ENCODE peak calls at places on chromosome X, in seven cellular contexts. G is HepG2, F is IMR-90, Z is A549, T is K562, M is SK-N-SH, A is GM12878. Y is an unnamed sample.

GRCh38 chrX:19785647-19786046 is 101.8 kb downstream of the SH3KBP1 start:
- DNase-seq in G (no peak), F (no peak), Z (no peak), T (no peak), M (no peak), A (no peak), Y (no peak)

GRCh38 chrX:144531877-144532276 is 648.0 kb downstream of the UBE2NL start:
- DNase-seq in G (no peak), F (no peak), Z (no peak), T (no peak), M (no peak), A (no peak), Y (no peak)

GRCh38 chrX:74382613-74383012 is 38.7 kb upstream of the SLC16A2 start:
- DNase-seq in G (peak; percentile 29), F (peak; percentile 66), Z (peak; percentile 57), T (peak; percentile 62), M (peak; percentile 62), A (peak; percentile 3), Y (peak; percentile 17)

GRCh38 chrX:118633530-118633929 is 93.9 kb upstream of the IL13RA1 start:
- DNase-seq in G (no peak), F (no peak), Z (no peak), T (no peak), M (no peak), A (no peak), Y (no peak)

GRCh38 chrX:147550217-147550616 is 361.5 kb upstream of the FMR1 start:
- DNase-seq in G (peak; percentile 1), F (no peak), Z (no peak), T (peak; percentile 3), M (peak; percentile 1), A (no peak), Y (peak; percentile 63)

GRCh38 chrX:131723646-131724045 is 179.8 kb downstream of the OR13H1 start:
- DNase-seq in G (no peak), F (no peak), Z (no peak), T (no peak), M (peak; percentile 12), A (no peak), Y (no peak)

GRCh38 chrX:19627533-19627932 is 112.2 kb upstream of the MAP3K15 start:
- DNase-seq in G (no peak), F (peak; percentile 13), Z (no peak), T (no peak), M (no peak), A (no peak), Y (no peak)

GRCh38 chrX:151974336-151975227 is at the start of gene GABRE:
- DNase-seq in G (no peak), F (no peak), Z (peak; percentile 52), T (peak; percentile 85), M (peak; percentile 40), A (no peak), Y (peak; percentile 53)

GRCh38 chrX:63930140-63930539 is 145.1 kb upstream of the ARHGEF9 start:
- DNase-seq in G (no peak), F (no peak), Z (peak; percentile 20), T (no peak), M (peak; percentile 2), A (no peak), Y (peak; percentile 7)

GRCh38 chrX:74291577-74291963 is 12.4 kb upstream of the ZCCHC13 start:
- DNase-seq in G (no peak), F (no peak), Z (no peak), T (peak; percentile 15), M (no peak), A (no peak), Y (no peak)

GRCh38 chrX:49058794-49059193 is at the start of gene CCDC120:
- DNase-seq in G (no peak), F (no peak), Z (no peak), T (no peak), M (no peak), A (no peak), Y (no peak)

GRCh38 chrX:118723376-118723775 is 4.0 kb upstream of the IL13RA1 start:
- DNase-seq in G (no peak), F (no peak), Z (no peak), T (no peak), M (no peak), A (no peak), Y (no peak)

GRCh38 chrX:21932277-21932996 is 8.1 kb upstream of the SMS start:
- DNase-seq in G (peak; percentile 21), F (peak; percentile 97), Z (peak; percentile 75), T (no peak), M (no peak), A (no peak), Y (no peak)
- TF ChIP-seq RFX5 in G (no peak), F (no peak), Z (no peak), T (no peak), M (no peak), A (no peak), Y (no peak)

DNA sequence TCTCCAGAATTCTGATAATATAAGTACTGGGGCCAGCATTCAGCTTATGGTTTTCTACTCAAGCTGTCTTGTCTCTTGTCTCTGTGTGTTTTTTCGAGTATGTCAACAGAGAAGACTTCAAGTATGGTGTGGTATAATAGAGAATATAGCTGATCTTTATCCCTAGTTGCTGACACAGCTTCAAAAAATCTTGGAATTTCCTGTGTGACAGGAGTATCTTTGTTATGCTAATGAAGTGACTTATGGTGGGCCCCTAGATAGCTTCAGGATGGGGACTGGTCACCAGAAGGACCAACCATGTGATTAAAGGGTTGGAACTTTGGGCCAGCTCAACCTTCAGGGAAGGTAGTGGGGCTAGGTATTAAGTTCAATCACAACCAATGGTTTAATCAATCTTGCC is 2.9 kb downstream of the GPRASP3 start:
- DNase-seq in G (no peak), F (no peak), Z (no peak), T (no peak), M (no peak), A (no peak), Y (no peak)
- TF ChIP-seq RFX5 in G (no peak), F (no peak), Z (no peak), T (no peak), M (no peak), A (no peak), Y (no peak)

DNA sequence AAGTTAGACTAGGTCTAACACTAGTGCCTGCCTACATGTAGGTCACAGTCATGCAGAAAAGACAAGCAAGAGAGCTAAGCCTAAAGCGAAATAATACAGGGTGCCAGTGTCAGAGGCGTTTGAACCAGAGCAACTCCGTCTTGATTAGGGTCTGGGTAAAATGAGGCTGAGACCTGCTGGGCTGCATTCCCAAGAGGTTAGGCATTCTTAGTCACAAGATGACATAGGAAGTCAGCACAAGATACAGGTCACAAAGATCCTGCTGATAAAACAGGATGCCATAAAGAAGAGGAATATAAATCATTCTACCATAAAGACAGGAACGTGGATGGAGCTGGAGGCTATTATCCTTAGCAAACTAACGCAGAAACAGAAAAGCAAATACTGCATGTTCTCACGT is 120.9 kb downstream of the BEND2 start:
- DNase-seq in G (no peak), F (no peak), Z (no peak), T (no peak), M (no peak), A (no peak), Y (no peak)
- TF ChIP-seq RFX5 in G (no peak), F (no peak), Z (no peak), T (no peak), M (no peak), A (no peak), Y (no peak)

DNA sequence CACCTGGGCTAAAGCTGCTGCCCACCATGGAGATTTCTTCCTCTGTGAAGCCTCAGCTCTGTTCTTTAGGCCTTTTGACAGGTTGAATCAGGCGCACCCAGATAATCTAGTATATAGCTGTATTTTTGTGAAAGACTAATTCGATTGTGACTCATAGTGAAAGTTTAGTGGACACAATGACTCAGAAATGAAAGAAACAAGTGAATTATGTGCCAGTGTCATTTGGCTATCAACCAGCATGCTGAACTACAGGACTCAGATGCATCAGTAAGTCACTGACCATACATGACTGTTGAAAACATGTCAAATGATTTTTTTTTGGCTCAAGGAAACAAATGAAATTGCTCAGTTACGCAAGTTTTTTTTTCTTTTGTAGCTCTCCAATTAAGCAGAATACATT is 425.4 kb downstream of the SLITRK2 start:
- DNase-seq in G (no peak), F (no peak), Z (no peak), T (no peak), M (no peak), A (no peak), Y (no peak)
- TF ChIP-seq RFX5 in G (no peak), F (no peak), Z (no peak), T (no peak), M (no peak), A (no peak), Y (no peak)

GRCh38 chrX:153530411-153531145 is 13.1 kb downstream of the ATP2B3 start:
- DNase-seq in G (no peak), F (no peak), Z (no peak), T (no peak), M (no peak), A (no peak), Y (no peak)
- TF ChIP-seq RFX5 in G (no peak), F (no peak), Z (no peak), T (no peak), M (no peak), A (no peak), Y (no peak)

GRCh38 chrX:109345866-109346265 is 136.0 kb downstream of the GUCY2F start:
- DNase-seq in G (no peak), F (no peak), Z (no peak), T (no peak), M (no peak), A (no peak), Y (no peak)
- TF ChIP-seq RFX5 in G (no peak), F (no peak), Z (no peak), T (no peak), M (no peak), A (no peak), Y (no peak)